ENCODE peak calls at places on chromosomes 4 and X, in eight cellular contexts. N is cerebellar nuclear complex; Y is smooth muscle cell of the brain vasculature; U is endothelial cell; C is right atrium auricular region; E is lower leg skin; R is NCI-H2081; F is activated CD4-positive, CD25-positive, alpha-beta regulatory T cell treated with anti-CD3 and anti-CD28 coated beads, Interleukin-2, amount 50 U/mL, for 72 hours. M is an unnamed sample.

GRCh38 chrX:133533249-133533648 is 118.0 kb upstream of the GPC4 start:
- DNase-seq in N (no peak), Y (no peak), U (no peak), C (no peak), E (no peak), R (no peak), F (no peak), M (no peak)

GRCh38 chr4:108533245-108533844 is 87.0 kb upstream of the RPL34 start:
- DNase-seq in N (no peak), Y (no peak), U (no peak), C (no peak), E (no peak), R (no peak), F (no peak), M (no peak)

GRCh38 chr4:32207456-32207855 is 1487.3 kb downstream of the PCDH7 start:
- DNase-seq in N (no peak), Y (no peak), U (no peak), C (no peak), E (no peak), R (no peak), F (no peak), M (no peak)

GRCh38 chrX:41720125-41720780 is 3.7 kb upstream of the GPR82 start:
- DNase-seq in N (no peak), Y (no peak), U (no peak), C (no peak), E (no peak), R (no peak), F (no peak), M (no peak)

GRCh38 chr4:157043131-157043530 is 32.8 kb upstream of the GLRB start:
- DNase-seq in N (no peak), Y (no peak), U (peak; percentile 50), C (no peak), E (no peak), R (no peak), F (no peak), M (no peak)

GRCh38 chrX:19897087-19897486 is 9.7 kb upstream of the SH3KBP1 start:
- DNase-seq in N (no peak), Y (no peak), U (no peak), C (no peak), E (no peak), R (no peak), F (no peak), M (no peak)

GRCh38 chr4:40316782-40317635 is 18.1 kb upstream of the CHRNA9 start:
- DNase-seq in N (no peak), Y (peak; percentile 72), U (peak; percentile 62), C (no peak), E (peak; percentile 87), R (no peak), F (peak; percentile 57), M (peak; percentile 83)

GRCh38 chrX:140764401-140764919 is 54.9 kb downstream of the LINC00632 start:
- DNase-seq in N (no peak), Y (no peak), U (peak; percentile 31), C (no peak), E (no peak), R (no peak), F (no peak), M (peak; percentile 87)

GRCh38 chr4:98688416-98689290 is 30.2 kb upstream of the TSPAN5 start:
- DNase-seq in N (no peak), Y (no peak), U (no peak), C (no peak), E (no peak), R (no peak), F (no peak), M (no peak)

GRCh38 chrX:25020391-25021131 is 4.8 kb upstream of the ARX start:
- DNase-seq in N (no peak), Y (no peak), U (peak; percentile 70), C (no peak), E (no peak), R (peak; percentile 58), F (peak; percentile 47), M (peak; percentile 88)

GRCh38 chrX:104105330-104105729 is 7.0 kb upstream of the ZCCHC18 start:
- DNase-seq in N (no peak), Y (no peak), U (no peak), C (no peak), E (no peak), R (no peak), F (no peak), M (no peak)

GRCh38 chr4:174764105-174764729 is 64.8 kb downstream of the GLRA3 start:
- DNase-seq in N (no peak), Y (peak; percentile 29), U (no peak), C (no peak), E (no peak), R (peak; percentile 32), F (no peak), M (no peak)

GRCh38 chr4:164596318-164596878 is 157.5 kb upstream of the SMIM31 start:
- DNase-seq in N (no peak), Y (no peak), U (peak; percentile 32), C (no peak), E (no peak), R (no peak), F (no peak), M (no peak)

GRCh38 chr4:3239998-3240920 is 8.7 kb upstream of the MSANTD1 start:
- DNase-seq in N (no peak), Y (no peak), U (no peak), C (no peak), E (no peak), R (peak; percentile 84), F (no peak), M (no peak)

GRCh38 chr4:141501931-141502330 is 134.5 kb upstream of the IL15 start:
- DNase-seq in N (no peak), Y (no peak), U (no peak), C (no peak), E (no peak), R (no peak), F (no peak), M (no peak)

GRCh38 chr4:8859550-8860095 is 12.0 kb downstream of the HMX1 start:
- DNase-seq in N (no peak), Y (no peak), U (no peak), C (no peak), E (no peak), R (no peak), F (no peak), M (no peak)

GRCh38 chr4:170248029-170248428 is 158.3 kb upstream of the AADAT start:
- DNase-seq in N (no peak), Y (no peak), U (no peak), C (no peak), E (no peak), R (no peak), F (no peak), M (no peak)

GRCh38 chr4:153733751-153734448 is 25.9 kb downstream of the RNF175 start:
- DNase-seq in N (no peak), Y (no peak), U (no peak), C (no peak), E (no peak), R (peak; percentile 79), F (no peak), M (no peak)

GRCh38 chr4:148116264-148116663 is 325.9 kb downstream of the NR3C2 start:
- DNase-seq in N (no peak), Y (peak; percentile 82), U (no peak), C (no peak), E (no peak), R (peak; percentile 56), F (no peak), M (no peak)

GRCh38 chr4:52957220-52957686 is 95.1 kb downstream of the RASL11B start:
- DNase-seq in N (no peak), Y (peak; percentile 39), U (no peak), C (no peak), E (no peak), R (peak; percentile 97), F (no peak), M (peak; percentile 77)

GRCh38 chrX:148723551-148723950 is 223.1 kb downstream of the AFF2 start:
- DNase-seq in N (peak; percentile 84), Y (no peak), U (no peak), C (no peak), E (no peak), R (no peak), F (no peak), M (no peak)

GRCh38 chr4:181601118-181601517 is 642.1 kb upstream of the TENM3 start:
- DNase-seq in N (no peak), Y (no peak), U (no peak), C (no peak), E (no peak), R (no peak), F (no peak), M (no peak)

GRCh38 chr4:2260336-2261109 is 1.4 kb downstream of the MXD4 start:
- DNase-seq in N (no peak), Y (no peak), U (no peak), C (peak; percentile 59), E (peak; percentile 87), R (no peak), F (peak; percentile 30), M (peak; percentile 8)

GRCh38 chr4:94032754-94033153 is 174.9 kb upstream of the SMARCAD1 start:
- DNase-seq in N (no peak), Y (peak; percentile 57), U (no peak), C (no peak), E (no peak), R (no peak), F (no peak), M (no peak)

GRCh38 chr4:40630335-40631021 is 814 bp upstream of the RBM47 start:
- DNase-seq in N (no peak), Y (no peak), U (peak; percentile 52), C (peak; percentile 64), E (no peak), R (no peak), F (no peak), M (no peak)